ENCODE peak calls at places on chromosomes 5 and 9, in five cellular contexts. One of them, this sample, is unnamed.

GRCh38 chr5:17665836-17666235 is 31.6 kb downstream of the TAF11L14 start:
- DNase-seq in NCI-H524: no peak
- DNase-seq in activated naive CD4-positive, alpha-beta T cell: no peak
- DNase-seq in suprapubic skin: no peak
- DNase-seq in cardiac fibroblast: no peak
- DNase-seq in this sample: no peak

GRCh38 chr5:143440448-143441102 is 37.1 kb upstream of the NR3C1 start:
- DNase-seq in NCI-H524: no peak
- DNase-seq in activated naive CD4-positive, alpha-beta T cell: no peak
- DNase-seq in suprapubic skin: no peak
- DNase-seq in cardiac fibroblast: no peak
- DNase-seq in this sample: no peak

GRCh38 chr5:97839338-97840081 is 656.5 kb upstream of the RIOK2 start:
- DNase-seq in NCI-H524: no peak
- DNase-seq in activated naive CD4-positive, alpha-beta T cell: no peak
- DNase-seq in suprapubic skin: no peak
- DNase-seq in cardiac fibroblast: peak; percentile 67
- DNase-seq in this sample: no peak

GRCh38 chr5:54785729-54786548 is 199.5 kb downstream of the ESM1 start:
- DNase-seq in NCI-H524: no peak
- DNase-seq in activated naive CD4-positive, alpha-beta T cell: no peak
- DNase-seq in suprapubic skin: no peak
- DNase-seq in cardiac fibroblast: peak; percentile 14
- DNase-seq in this sample: no peak

GRCh38 chr9:92770005-92770995 is 5.7 kb upstream of the BICD2 start:
- DNase-seq in NCI-H524: no peak
- DNase-seq in activated naive CD4-positive, alpha-beta T cell: no peak
- DNase-seq in suprapubic skin: peak; percentile 79
- DNase-seq in cardiac fibroblast: peak; percentile 49
- DNase-seq in this sample: no peak

GRCh38 chr5:6659941-6660684 is 26.9 kb downstream of the SRD5A1 start:
- DNase-seq in NCI-H524: no peak
- DNase-seq in activated naive CD4-positive, alpha-beta T cell: no peak
- DNase-seq in suprapubic skin: no peak
- DNase-seq in cardiac fibroblast: no peak
- DNase-seq in this sample: no peak

GRCh38 chr9:81191222-81191621 is 498.1 kb downstream of the TLE1 start:
- DNase-seq in NCI-H524: no peak
- DNase-seq in activated naive CD4-positive, alpha-beta T cell: no peak
- DNase-seq in suprapubic skin: no peak
- DNase-seq in cardiac fibroblast: peak; percentile 9
- DNase-seq in this sample: no peak

GRCh38 chr9:95215368-95215898 is 102.1 kb downstream of the FANCC start:
- DNase-seq in NCI-H524: no peak
- DNase-seq in activated naive CD4-positive, alpha-beta T cell: no peak
- DNase-seq in suprapubic skin: no peak
- DNase-seq in cardiac fibroblast: no peak
- DNase-seq in this sample: no peak

GRCh38 chr5:90994796-90995195 is 388.3 kb downstream of the ARRDC3 start:
- DNase-seq in NCI-H524: no peak
- DNase-seq in activated naive CD4-positive, alpha-beta T cell: no peak
- DNase-seq in suprapubic skin: no peak
- DNase-seq in cardiac fibroblast: no peak
- DNase-seq in this sample: no peak

GRCh38 chr5:151709109-151709735 is 22.5 kb upstream of the SPARC start:
- DNase-seq in NCI-H524: peak; percentile 20
- DNase-seq in activated naive CD4-positive, alpha-beta T cell: no peak
- DNase-seq in suprapubic skin: no peak
- DNase-seq in cardiac fibroblast: no peak
- DNase-seq in this sample: no peak

GRCh38 chr5:122030251-122030650 is 47.8 kb downstream of the LOX start:
- DNase-seq in NCI-H524: no peak
- DNase-seq in activated naive CD4-positive, alpha-beta T cell: no peak
- DNase-seq in suprapubic skin: no peak
- DNase-seq in cardiac fibroblast: no peak
- DNase-seq in this sample: no peak

GRCh38 chr5:179142434-179143198 is 82.4 kb downstream of the ZNF354C start:
- DNase-seq in NCI-H524: no peak
- DNase-seq in activated naive CD4-positive, alpha-beta T cell: no peak
- DNase-seq in suprapubic skin: no peak
- DNase-seq in cardiac fibroblast: peak; percentile 89
- DNase-seq in this sample: no peak

GRCh38 chr5:93573627-93573974 is 7.4 kb downstream of the NR2F1-AS1 start:
- DNase-seq in NCI-H524: peak; percentile 70
- DNase-seq in activated naive CD4-positive, alpha-beta T cell: no peak
- DNase-seq in suprapubic skin: no peak
- DNase-seq in cardiac fibroblast: no peak
- DNase-seq in this sample: no peak

GRCh38 chr9:20838218-20838617 is 154.2 kb downstream of the FOCAD start:
- DNase-seq in NCI-H524: no peak
- DNase-seq in activated naive CD4-positive, alpha-beta T cell: no peak
- DNase-seq in suprapubic skin: no peak
- DNase-seq in cardiac fibroblast: peak; percentile 49
- DNase-seq in this sample: no peak

GRCh38 chr5:172868436-172868923 is 34.4 kb downstream of the ERGIC1 start:
- DNase-seq in NCI-H524: no peak
- DNase-seq in activated naive CD4-positive, alpha-beta T cell: no peak
- DNase-seq in suprapubic skin: no peak
- DNase-seq in cardiac fibroblast: peak; percentile 79
- DNase-seq in this sample: no peak

GRCh38 chr9:81896067-81896466 is 32.2 kb upstream of the SPATA31D4 start:
- DNase-seq in NCI-H524: no peak
- DNase-seq in activated naive CD4-positive, alpha-beta T cell: no peak
- DNase-seq in suprapubic skin: no peak
- DNase-seq in cardiac fibroblast: no peak
- DNase-seq in this sample: no peak

GRCh38 chr9:105432247-105432857 is 15.5 kb upstream of the FSD1L start:
- DNase-seq in NCI-H524: peak; percentile 97
- DNase-seq in activated naive CD4-positive, alpha-beta T cell: no peak
- DNase-seq in suprapubic skin: no peak
- DNase-seq in cardiac fibroblast: no peak
- DNase-seq in this sample: no peak

GRCh38 chr5:42573386-42573785 is 150.1 kb downstream of the GHR start:
- DNase-seq in NCI-H524: no peak
- DNase-seq in activated naive CD4-positive, alpha-beta T cell: no peak
- DNase-seq in suprapubic skin: no peak
- DNase-seq in cardiac fibroblast: no peak
- DNase-seq in this sample: no peak

GRCh38 chr5:158022393-158022792 is 163.4 kb upstream of the CLINT1 start:
- DNase-seq in NCI-H524: no peak
- DNase-seq in activated naive CD4-positive, alpha-beta T cell: no peak
- DNase-seq in suprapubic skin: no peak
- DNase-seq in cardiac fibroblast: no peak
- DNase-seq in this sample: no peak

GRCh38 chr9:78114581-78114980 is 83.0 kb upstream of the GNAQ start:
- DNase-seq in NCI-H524: no peak
- DNase-seq in activated naive CD4-positive, alpha-beta T cell: no peak
- DNase-seq in suprapubic skin: no peak
- DNase-seq in cardiac fibroblast: no peak
- DNase-seq in this sample: no peak

GRCh38 chr5:56506586-56506985 is 273.5 kb upstream of the ANKRD55 start:
- DNase-seq in NCI-H524: no peak
- DNase-seq in activated naive CD4-positive, alpha-beta T cell: no peak
- DNase-seq in suprapubic skin: no peak
- DNase-seq in cardiac fibroblast: peak; percentile 16
- DNase-seq in this sample: no peak

GRCh38 chr5:172350212-172351181 is 66.9 kb upstream of the UBTD2 start:
- DNase-seq in NCI-H524: peak; percentile 97
- DNase-seq in activated naive CD4-positive, alpha-beta T cell: no peak
- DNase-seq in suprapubic skin: no peak
- DNase-seq in cardiac fibroblast: no peak
- DNase-seq in this sample: no peak

GRCh38 chr5:106691701-106692100 is 979.0 kb downstream of the EFNA5 start:
- DNase-seq in NCI-H524: no peak
- DNase-seq in activated naive CD4-positive, alpha-beta T cell: no peak
- DNase-seq in suprapubic skin: no peak
- DNase-seq in cardiac fibroblast: peak; percentile 6
- DNase-seq in this sample: no peak

GRCh38 chr9:115653231-115653630 is 500.4 kb upstream of the PAPPA start:
- DNase-seq in NCI-H524: no peak
- DNase-seq in activated naive CD4-positive, alpha-beta T cell: no peak
- DNase-seq in suprapubic skin: no peak
- DNase-seq in cardiac fibroblast: peak; percentile 88
- DNase-seq in this sample: no peak